ENCODE peak calls at places on chromosomes 16 and 17, in six cellular contexts. O, Z, H, X, T and C are unnamed samples. For H3K4me1, the result is how much of the 10 kb centered on the place peaks cover.

GRCh38 chr16:47316686-47317085 is 144.2 kb downstream of the ITFG1 start:
- DNase-seq in H (no peak), X (no peak), Z (no peak), O (no peak), T (no peak), C (no peak)

GRCh38 chr17:80005360-80006338 is 30.0 kb downstream of the TBC1D16 start:
- DNase-seq in T (no peak), X (peak), O (peak), H (no peak), Z (peak), C (no peak)

GRCh38 chr17:41930009-41930832 is at the start of gene ODAD4:
- DNase-seq in O (peak), H (peak), X (peak), T (peak), Z (peak), C (peak)

GRCh38 chr17:49822829-49823228 is 25.0 kb downstream of the TAC4 start:
- DNase-seq in O (no peak), H (peak), T (no peak), X (no peak), Z (no peak), C (no peak)

GRCh38 chr16:2473999-2474876 is 689 bp upstream of the TBC1D24 start:
- DNase-seq in H (peak), Z (no peak), X (peak), O (peak), T (no peak), C (no peak)

GRCh38 chr17:63621684-63622570 is at the start of gene MAP3K3:
- DNase-seq in Z (peak), H (peak), T (peak), O (peak), X (peak), C (peak)

GRCh38 chr17:74521701-74522201 is 9.5 kb downstream of the CD300LB start:
- DNase-seq in H (no peak), X (peak), O (no peak), Z (no peak), T (peak), C (no peak)

GRCh38 chr17:6597727-6598126 is 41.4 kb upstream of the PITPNM3 start:
- DNase-seq in H (no peak), T (no peak), Z (no peak), O (no peak), X (no peak), C (no peak)

GRCh38 chr17:57062865-57063264 is 22.2 kb upstream of the AKAP1 start:
- DNase-seq in Z (no peak), O (no peak), H (no peak), T (no peak), X (no peak), C (no peak)

GRCh38 chr17:82058855-82059249 is 6.8 kb downstream of the DUS1L start:
- DNase-seq in X (no peak), O (no peak), Z (no peak), T (no peak), H (no peak), C (no peak)

GRCh38 chr17:64418506-64419339 is 28.1 kb upstream of the PECAM1 start:
- DNase-seq in X (no peak), O (no peak), Z (peak), H (peak), T (no peak), C (no peak)

GRCh38 chr17:34706029-34706428 is 126.6 kb downstream of the TMEM132E start:
- DNase-seq in O (no peak), T (no peak), X (no peak), H (peak), Z (peak), C (no peak)

DNA sequence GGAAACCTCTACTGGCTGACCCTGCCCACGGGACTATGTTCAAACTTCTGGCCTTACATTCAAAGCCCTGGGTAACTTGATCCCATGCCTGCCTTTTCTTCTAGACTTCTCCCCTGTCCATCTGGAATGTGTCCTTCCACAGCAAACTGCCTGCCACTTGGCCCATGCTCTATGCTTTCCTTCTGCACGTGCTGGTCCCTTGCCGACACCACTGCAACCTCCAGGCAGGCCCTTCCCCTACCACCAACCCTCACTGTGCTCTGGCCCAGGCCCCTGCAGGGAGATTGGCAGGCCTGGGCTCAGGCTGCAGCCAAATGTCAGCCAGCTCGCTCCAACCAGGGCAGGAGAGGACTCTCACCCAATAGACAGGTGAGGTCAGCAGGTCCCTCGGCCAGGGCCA is 11.0 kb downstream of the HSD11B2 start:
- DNase-seq in O (no peak), X (peak), H (no peak), T (no peak), Z (no peak), C (no peak)
- H3K4me1 ChIP-seq in O (under half), X (half or more), H (under half), T (under half), Z (under half), C (under half)

GRCh38 chr16:67162439-67163163 is 1.9 kb upstream of the HSF4 start:
- DNase-seq in O (no peak), Z (no peak), X (no peak), T (no peak), H (peak), C (no peak)
- H3K4me3 ChIP-seq in O (peak), Z (peak), X (peak), T (peak), H (no peak), C (peak)

DNA sequence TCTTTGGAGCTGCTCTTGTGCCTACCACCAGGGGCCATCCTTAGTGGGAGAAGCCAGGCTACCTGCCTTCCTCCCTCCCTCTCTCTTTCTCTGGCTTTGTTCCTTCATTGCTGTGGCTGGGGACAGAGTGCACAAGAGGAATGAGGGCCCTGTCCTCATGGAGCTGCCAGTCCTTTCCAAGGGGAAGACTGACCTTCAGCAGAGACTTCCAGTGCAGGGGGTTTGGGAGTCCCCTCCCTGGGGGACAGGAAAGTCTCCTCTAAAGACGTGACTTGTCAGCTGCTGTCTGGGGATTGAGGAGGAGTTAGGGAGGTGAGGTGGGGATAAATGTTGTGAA is 108.1 kb downstream of the CMIP start:
- DNase-seq in O (no peak), X (no peak), H (no peak), T (no peak), Z (no peak), C (no peak)
- H3K27ac ChIP-seq in O (no peak), X (peak), H (no peak), T (peak), Z (no peak), C (peak)

DNA sequence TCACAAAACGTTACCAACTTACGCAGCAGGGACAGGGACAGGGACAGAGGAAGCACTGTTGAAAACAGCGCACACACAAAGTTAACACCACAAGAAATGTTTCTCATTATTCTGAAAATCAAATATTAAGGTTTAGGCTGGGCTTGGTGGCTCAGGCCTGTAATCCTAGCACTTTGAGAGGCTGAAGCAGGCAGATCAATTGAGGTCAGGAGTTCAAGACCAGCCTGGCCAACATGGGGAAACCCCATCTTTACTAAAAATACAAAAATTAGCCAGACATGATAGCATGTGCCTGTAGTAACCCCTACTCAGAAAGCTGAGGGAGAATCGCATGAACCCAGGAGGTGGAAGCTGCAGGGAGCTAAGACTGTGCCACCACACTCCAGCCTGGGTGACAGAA is 4.2 kb downstream of the CYTH1 start:
- DNase-seq in X (no peak), O (peak), T (no peak), Z (no peak), H (no peak), C (no peak)
- H3K4me1 ChIP-seq in X (half or more), O (half or more), T (under half), Z (under half), H (under half), C (under half)